ENCODE peak calls at places on chromosome 12, in ten cellular contexts. L is stomach, X is sigmoid colon, V is H1, U is ovary, P is IMR-90, S is heart left ventricle, Z is A549, E is GM12878, F is tibial nerve. D is an unnamed sample.

GRCh38 chr12:45986646-45987338 is 3.6 kb downstream of the SCAF11 start:
- DNase-seq in S (no peak), P (no peak), X (no peak), E (no peak), Z (no peak), V (no peak), U (no peak), L (no peak), F (no peak), D (no peak)

GRCh38 chr12:9925746-9926393 is 6.3 kb downstream of the CLEC2A start:
- DNase-seq in U (no peak), E (no peak), F (no peak), L (no peak), V (no peak), Z (peak), X (no peak), P (peak), S (no peak), D (peak)

GRCh38 chr12:14612250-14612649 is 44.6 kb upstream of the PLBD1 start:
- DNase-seq in X (no peak), U (no peak), L (no peak), Z (no peak), E (no peak), P (no peak), V (no peak), S (no peak), F (no peak), D (no peak)

GRCh38 chr12:43742106-43742505 is 16.5 kb downstream of the PUS7L start:
- DNase-seq in P (peak), X (no peak), F (no peak), U (no peak), Z (no peak), L (no peak), V (no peak), S (no peak), E (no peak), D (no peak)

GRCh38 chr12:127911289-127911688 is 355.7 kb upstream of the TMEM132C start:
- DNase-seq in E (no peak), F (no peak), X (no peak), P (no peak), S (no peak), L (no peak), U (no peak), V (no peak), Z (no peak), D (no peak)

GRCh38 chr12:119959435-119959834 is 29.6 kb upstream of the BICDL1 start:
- DNase-seq in X (no peak), P (no peak), V (no peak), E (no peak), U (no peak), S (no peak), Z (no peak), F (no peak), L (no peak), D (no peak)

GRCh38 chr12:938810-939209 is 10.7 kb downstream of the RAD52 start:
- DNase-seq in E (no peak), U (no peak), P (no peak), S (no peak), V (no peak), F (no peak), X (no peak), L (peak), Z (no peak), D (no peak)

GRCh38 chr12:64900540-64900939 is 76.1 kb downstream of the TBC1D30 start:
- DNase-seq in P (peak), U (no peak), F (no peak), L (no peak), V (no peak), E (no peak), X (no peak), Z (no peak), S (no peak), D (no peak)

GRCh38 chr12:115456946-115457689 is 773.1 kb upstream of the TBX3 start:
- DNase-seq in E (no peak), Z (peak), U (no peak), F (no peak), S (no peak), X (no peak), V (no peak), P (no peak), L (no peak), D (no peak)

GRCh38 chr12:119183942-119184695 is 5.4 kb downstream of the HSPB8 start:
- DNase-seq in S (peak), E (no peak), F (no peak), U (no peak), L (no peak), V (no peak), P (no peak), Z (no peak), X (peak), D (no peak)

GRCh38 chr12:90958995-90959394 is 4.0 kb upstream of the CCER1 start:
- DNase-seq in E (no peak), U (no peak), S (no peak), Z (peak), F (no peak), L (no peak), X (no peak), V (no peak), P (peak), D (no peak)

GRCh38 chr12:61993734-61994345 is 266.4 kb upstream of the USP15 start:
- DNase-seq in V (no peak), S (no peak), P (peak), E (no peak), Z (peak), U (no peak), L (no peak), X (no peak), F (no peak), D (peak)

GRCh38 chr12:55250944-55251343 is 6.5 kb downstream of the OR6C74 start:
- DNase-seq in F (no peak), V (no peak), P (no peak), U (no peak), X (no peak), Z (no peak), S (no peak), L (no peak), E (no peak), D (no peak)

GRCh38 chr12:71440393-71441349 is 1.1 kb downstream of the LGR5 start:
- DNase-seq in S (no peak), V (peak), P (no peak), U (no peak), F (no peak), L (peak), E (no peak), Z (peak), X (no peak), D (peak)

GRCh38 chr12:120836119-120836684 is 68.0 kb downstream of the SPPL3 start:
- DNase-seq in P (no peak), F (no peak), E (no peak), U (no peak), S (no peak), V (no peak), L (no peak), X (no peak), Z (no peak), D (peak)

GRCh38 chr12:103851127-103851526 is 10.1 kb upstream of the NT5DC3 start:
- DNase-seq in S (no peak), X (no peak), V (no peak), P (peak), F (no peak), L (no peak), Z (no peak), U (no peak), E (no peak), D (no peak)

GRCh38 chr12:54358620-54358944 is 5.7 kb downstream of the GPR84 start:
- DNase-seq in U (no peak), V (no peak), L (no peak), Z (no peak), S (no peak), X (no peak), F (no peak), P (no peak), E (no peak), D (no peak)

DNA sequence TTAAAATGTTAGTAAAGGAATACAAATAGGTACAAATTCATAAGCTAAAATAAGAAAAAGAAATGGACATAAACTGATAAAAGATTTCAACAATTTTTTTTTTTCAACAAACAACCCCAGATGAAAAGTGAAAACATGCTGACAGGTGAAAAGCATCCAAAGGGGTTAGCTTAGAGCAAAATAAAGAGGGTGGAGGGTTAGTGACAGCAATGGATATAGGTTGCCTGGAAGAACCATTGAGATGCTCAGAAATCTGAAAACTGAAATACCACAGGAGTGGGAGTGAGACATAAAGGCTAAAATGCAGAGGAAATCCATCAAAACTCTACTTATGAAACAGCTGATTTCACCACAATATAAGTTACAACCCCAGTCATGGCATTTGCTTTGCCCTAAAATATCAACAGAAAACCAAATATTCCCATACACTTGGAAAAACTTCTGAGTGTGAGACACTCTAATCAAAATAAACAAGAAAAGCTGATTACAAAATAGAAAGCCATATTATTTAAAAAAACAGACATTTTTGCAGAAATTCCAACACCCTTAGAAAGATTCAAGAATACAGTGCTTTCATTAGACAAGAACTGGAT is 136.2 kb upstream of the PLEKHG7 start:
- DNase-seq in P (no peak), S (no peak), U (no peak), V (no peak), F (no peak), Z (no peak), L (no peak), X (no peak), E (no peak), D (no peak)
- TF ChIP-seq POLR2A in P (no peak), S (no peak), U (no peak), V (no peak), F (no peak), Z (no peak), L (no peak), X (no peak), E (no peak), D (no peak)

GRCh38 chr12:50282581-50283229 is 615 bp downstream of the LIMA1 start:
- DNase-seq in E (no peak), F (no peak), Z (no peak), U (no peak), V (no peak), S (no peak), P (peak), X (no peak), L (no peak), D (peak)
- H3K27ac ChIP-seq in E (no peak), F (peak), Z (peak), U (peak), V (peak), S (peak), P (peak), X (peak), L (peak), D (peak)

DNA sequence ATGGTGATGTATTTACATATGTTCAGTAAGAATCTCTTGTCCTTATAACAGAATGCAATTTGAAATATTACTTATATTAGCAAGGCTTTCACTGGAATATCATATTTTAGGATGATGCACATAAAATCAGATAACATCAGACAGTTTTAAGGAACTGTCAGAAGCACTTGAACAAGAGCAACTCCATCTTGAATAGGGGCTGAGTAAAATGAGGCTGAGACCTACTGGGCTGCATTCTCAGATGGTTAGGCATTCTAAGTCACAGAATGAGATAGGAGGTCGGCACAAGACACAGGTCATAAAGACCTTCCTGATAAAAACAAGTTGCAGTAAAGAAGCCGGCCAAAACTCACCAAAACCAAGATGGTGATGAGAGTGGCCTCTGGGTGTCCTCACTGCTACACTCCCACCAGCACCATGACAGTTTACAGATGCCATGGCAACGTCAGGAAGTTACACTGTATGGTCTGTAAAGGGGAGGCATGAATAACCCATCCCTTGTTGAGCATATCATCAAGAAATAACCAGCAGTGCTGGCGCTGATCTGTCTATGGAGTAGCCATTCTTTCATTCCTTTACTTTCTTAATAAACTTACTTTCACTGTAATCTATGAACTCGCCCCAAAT is 27.6 kb upstream of the ETV6 start:
- DNase-seq in V (no peak), P (no peak), F (no peak), Z (peak), X (no peak), S (peak), L (no peak), U (no peak), E (no peak), D (no peak)
- TF ChIP-seq CTCF in V (no peak), P (peak), F (peak), Z (no peak), X (no peak), S (peak), L (no peak), U (no peak), E (no peak), D (no peak)

DNA sequence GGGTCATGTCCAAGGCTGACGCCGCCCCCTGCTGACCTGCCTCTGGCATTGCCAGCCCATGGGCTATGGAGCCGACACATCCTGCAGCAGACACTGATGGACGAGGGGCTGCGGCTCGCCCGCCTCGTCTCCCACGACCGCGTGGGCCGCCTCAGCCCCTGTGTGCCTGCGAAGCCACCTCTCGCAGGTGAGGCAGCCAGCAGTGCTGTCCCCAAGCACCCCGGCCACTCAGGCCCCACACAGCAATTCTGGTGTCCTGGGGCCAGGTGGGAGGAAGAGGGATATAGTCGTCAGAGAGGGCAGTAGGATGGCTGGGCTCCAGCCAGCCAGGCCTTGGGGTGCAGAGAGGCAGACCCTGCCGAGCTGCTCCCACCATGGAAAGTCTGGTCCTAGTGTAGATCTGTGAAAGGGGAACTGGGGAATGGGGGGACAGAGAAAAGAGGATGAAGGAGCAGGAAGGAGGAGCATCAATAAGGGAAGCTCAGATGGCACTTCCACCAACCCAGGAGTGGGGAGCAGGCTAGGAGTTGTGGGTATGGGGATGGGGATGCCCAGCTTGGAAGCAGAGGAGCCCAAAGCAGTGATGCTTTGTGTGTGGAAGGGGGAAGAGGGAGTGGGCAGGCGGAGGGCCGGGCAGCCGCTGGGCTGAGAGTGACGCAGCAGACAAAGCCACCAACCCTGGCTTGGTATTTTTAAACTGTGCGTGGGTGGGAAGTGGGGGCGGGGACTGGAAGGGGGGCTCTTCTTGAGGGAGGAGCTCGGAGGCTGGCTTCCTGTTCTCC is 4.7 kb downstream of the NAB2 start:
- DNase-seq in P (peak), U (peak), S (peak), V (peak), L (peak), X (peak), F (peak), E (no peak), Z (peak), D (peak)
- TF ChIP-seq POLR2A in P (peak), U (no peak), S (no peak), V (no peak), L (no peak), X (peak), F (no peak), E (peak), Z (no peak), D (no peak)

GRCh38 chr12:80565276-80565675 is 121.2 kb downstream of the PTPRQ start:
- DNase-seq in E (no peak), F (no peak), P (peak), U (no peak), Z (no peak), X (no peak), L (no peak), V (no peak), S (no peak), D (no peak)

GRCh38 chr12:80567391-80567790 is 123.4 kb downstream of the PTPRQ start:
- DNase-seq in X (no peak), F (no peak), S (no peak), P (peak), Z (no peak), U (no peak), V (no peak), E (no peak), L (no peak), D (no peak)
- H3K27ac ChIP-seq in X (no peak), F (no peak), S (no peak), P (no peak), Z (no peak), U (no peak), V (no peak), E (no peak), L (no peak), D (no peak)

GRCh38 chr12:124938606-124939427 is 24.4 kb upstream of the UBC start:
- DNase-seq in Z (peak), V (no peak), P (peak), L (peak), U (peak), E (peak), S (peak), X (peak), F (peak), D (peak)
- TF ChIP-seq CTCF in Z (peak), V (peak), P (peak), L (no peak), U (peak), E (peak), S (peak), X (peak), F (peak), D (peak)

GRCh38 chr12:101891462-101891971 is 14.1 kb downstream of the DRAM1 start:
- DNase-seq in S (no peak), U (no peak), X (peak), F (no peak), P (peak), V (no peak), Z (peak), L (peak), E (peak), D (peak)
- TF ChIP-seq POLR2A in S (no peak), U (no peak), X (no peak), F (no peak), P (no peak), V (no peak), Z (no peak), L (no peak), E (peak), D (no peak)

GRCh38 chr12:12722351-12723146 is 5.4 kb downstream of the CDKN1B start:
- DNase-seq in P (peak), F (no peak), U (no peak), V (no peak), X (no peak), Z (peak), S (no peak), L (no peak), E (no peak), D (no peak)
- H3K27ac ChIP-seq in P (peak), F (peak), U (peak), V (no peak), X (peak), Z (peak), S (peak), L (no peak), E (peak), D (peak)

DNA sequence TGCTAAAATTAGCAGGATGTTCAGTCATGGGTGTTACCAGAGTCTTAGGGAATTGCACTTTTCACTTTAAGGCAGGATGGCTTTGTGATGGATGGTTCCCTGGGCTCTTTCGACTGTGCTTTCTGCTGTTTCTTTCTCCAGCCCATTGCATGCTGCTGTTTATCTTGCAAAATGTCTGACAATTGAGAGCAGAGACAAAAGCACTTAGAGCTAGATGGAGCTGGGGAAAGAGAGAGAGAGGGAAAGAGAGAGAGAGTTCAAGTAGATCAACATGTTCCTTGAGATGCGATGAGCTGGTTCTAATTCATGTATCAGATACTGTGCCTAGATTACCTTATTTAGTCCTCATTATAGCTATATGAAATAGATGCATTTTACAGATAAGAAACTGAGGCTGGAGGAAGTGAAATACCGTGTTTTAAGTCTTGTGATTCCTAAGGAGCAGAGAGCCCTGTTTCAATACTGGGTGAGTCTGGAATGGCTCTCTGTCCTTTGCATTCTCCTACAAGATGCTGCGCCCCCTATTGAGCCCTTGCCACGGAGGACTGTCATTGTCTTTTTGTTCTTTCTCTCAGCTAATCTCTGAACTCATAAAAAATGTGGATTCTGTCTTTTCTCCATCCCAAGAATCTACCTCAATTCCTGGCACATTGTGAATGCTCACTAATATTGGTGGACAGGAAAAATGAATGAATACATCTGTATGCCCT is 227.9 kb downstream of the ALG10B start:
- DNase-seq in V (peak), P (no peak), Z (peak), F (no peak), S (no peak), U (no peak), E (no peak), L (no peak), X (no peak), D (no peak)
- TF ChIP-seq CTCF in V (peak), P (no peak), Z (peak), F (no peak), S (no peak), U (no peak), E (no peak), L (no peak), X (no peak), D (no peak)

D was measured in body of pancreas.